ENCODE peak calls at places on chromosomes 16 and 17, in eight cellular contexts. One of them, this sample, is unnamed.

GRCh38 chr17:1979182-1979980 is 45.8 kb downstream of the RTN4RL1 start:
- DNase-seq in NCI-H1436 treated with DMSO at 0.1 percent for 48 hours: no peak
- DNase-seq in activated CD8-positive, alpha-beta memory T cell treated with anti-CD3 and anti-CD28 coated beads for 4 hours: no peak
- DNase-seq in anterior cingulate cortex: no peak
- DNase-seq in fibroblast of the aortic adventitia: no peak
- DNase-seq in Peyer's patch: no peak
- DNase-seq in psoas muscle: no peak
- DNase-seq in tibial artery: no peak
- DNase-seq in this sample: no peak

GRCh38 chr16:53576228-53576627 is 73.2 kb upstream of the AKTIP start:
- DNase-seq in fibroblast of the aortic adventitia: no peak
- DNase-seq in Peyer's patch: no peak
- DNase-seq in tibial artery: no peak
- DNase-seq in NCI-H1436 treated with DMSO at 0.1 percent for 48 hours: no peak
- DNase-seq in activated CD8-positive, alpha-beta memory T cell treated with anti-CD3 and anti-CD28 coated beads for 4 hours: no peak
- DNase-seq in psoas muscle: no peak
- DNase-seq in anterior cingulate cortex: no peak
- DNase-seq in this sample: no peak

GRCh38 chr17:77450742-77451270 is 310.0 kb downstream of the SEC14L1 start:
- DNase-seq in activated CD8-positive, alpha-beta memory T cell treated with anti-CD3 and anti-CD28 coated beads for 4 hours: no peak
- DNase-seq in tibial artery: no peak
- DNase-seq in fibroblast of the aortic adventitia: no peak
- DNase-seq in NCI-H1436 treated with DMSO at 0.1 percent for 48 hours: no peak
- DNase-seq in anterior cingulate cortex: no peak
- DNase-seq in psoas muscle: no peak
- DNase-seq in Peyer's patch: no peak
- DNase-seq in this sample: no peak

GRCh38 chr16:51084074-51084928 is 66.8 kb downstream of the SALL1 start:
- DNase-seq in psoas muscle: no peak
- DNase-seq in tibial artery: no peak
- DNase-seq in anterior cingulate cortex: no peak
- DNase-seq in activated CD8-positive, alpha-beta memory T cell treated with anti-CD3 and anti-CD28 coated beads for 4 hours: no peak
- DNase-seq in fibroblast of the aortic adventitia: peak
- DNase-seq in NCI-H1436 treated with DMSO at 0.1 percent for 48 hours: no peak
- DNase-seq in Peyer's patch: no peak
- DNase-seq in this sample: peak

GRCh38 chr16:58503166-58503862 is 3.4 kb downstream of the NDRG4 start:
- DNase-seq in tibial artery: no peak
- DNase-seq in fibroblast of the aortic adventitia: no peak
- DNase-seq in psoas muscle: no peak
- DNase-seq in NCI-H1436 treated with DMSO at 0.1 percent for 48 hours: no peak
- DNase-seq in activated CD8-positive, alpha-beta memory T cell treated with anti-CD3 and anti-CD28 coated beads for 4 hours: no peak
- DNase-seq in Peyer's patch: peak
- DNase-seq in anterior cingulate cortex: no peak
- DNase-seq in this sample: no peak

GRCh38 chr16:80198995-80199299 is 341.8 kb upstream of the DYNLRB2 start:
- DNase-seq in psoas muscle: no peak
- DNase-seq in Peyer's patch: no peak
- DNase-seq in anterior cingulate cortex: no peak
- DNase-seq in NCI-H1436 treated with DMSO at 0.1 percent for 48 hours: no peak
- DNase-seq in fibroblast of the aortic adventitia: peak
- DNase-seq in activated CD8-positive, alpha-beta memory T cell treated with anti-CD3 and anti-CD28 coated beads for 4 hours: no peak
- DNase-seq in tibial artery: no peak
- DNase-seq in this sample: peak

GRCh38 chr17:56914641-56915263 is 903 bp upstream of the TRIM25 start:
- DNase-seq in fibroblast of the aortic adventitia: no peak
- DNase-seq in Peyer's patch: no peak
- DNase-seq in anterior cingulate cortex: no peak
- DNase-seq in psoas muscle: no peak
- DNase-seq in NCI-H1436 treated with DMSO at 0.1 percent for 48 hours: no peak
- DNase-seq in tibial artery: no peak
- DNase-seq in activated CD8-positive, alpha-beta memory T cell treated with anti-CD3 and anti-CD28 coated beads for 4 hours: no peak
- DNase-seq in this sample: peak

GRCh38 chr17:3879181-3879580 is 13.7 kb downstream of the CAMKK1 start:
- DNase-seq in NCI-H1436 treated with DMSO at 0.1 percent for 48 hours: no peak
- DNase-seq in anterior cingulate cortex: no peak
- DNase-seq in activated CD8-positive, alpha-beta memory T cell treated with anti-CD3 and anti-CD28 coated beads for 4 hours: no peak
- DNase-seq in Peyer's patch: no peak
- DNase-seq in tibial artery: no peak
- DNase-seq in fibroblast of the aortic adventitia: peak
- DNase-seq in psoas muscle: no peak
- DNase-seq in this sample: peak

GRCh38 chr17:27475981-27476895 is 20.0 kb downstream of the KSR1 start:
- DNase-seq in tibial artery: no peak
- DNase-seq in anterior cingulate cortex: no peak
- DNase-seq in fibroblast of the aortic adventitia: no peak
- DNase-seq in NCI-H1436 treated with DMSO at 0.1 percent for 48 hours: no peak
- DNase-seq in Peyer's patch: no peak
- DNase-seq in psoas muscle: no peak
- DNase-seq in activated CD8-positive, alpha-beta memory T cell treated with anti-CD3 and anti-CD28 coated beads for 4 hours: no peak
- DNase-seq in this sample: peak

GRCh38 chr16:50298075-50298460 is 31.7 kb downstream of the ADCY7 start:
- DNase-seq in anterior cingulate cortex: no peak
- DNase-seq in fibroblast of the aortic adventitia: no peak
- DNase-seq in Peyer's patch: peak
- DNase-seq in tibial artery: peak
- DNase-seq in activated CD8-positive, alpha-beta memory T cell treated with anti-CD3 and anti-CD28 coated beads for 4 hours: no peak
- DNase-seq in NCI-H1436 treated with DMSO at 0.1 percent for 48 hours: no peak
- DNase-seq in psoas muscle: peak
- DNase-seq in this sample: no peak

GRCh38 chr17:28973414-28973813 is 22.1 kb upstream of the PHF12 start:
- DNase-seq in anterior cingulate cortex: no peak
- DNase-seq in Peyer's patch: no peak
- DNase-seq in fibroblast of the aortic adventitia: peak
- DNase-seq in psoas muscle: no peak
- DNase-seq in activated CD8-positive, alpha-beta memory T cell treated with anti-CD3 and anti-CD28 coated beads for 4 hours: no peak
- DNase-seq in NCI-H1436 treated with DMSO at 0.1 percent for 48 hours: no peak
- DNase-seq in tibial artery: no peak
- DNase-seq in this sample: peak

GRCh38 chr17:48084932-48085331 is 16.3 kb downstream of the CBX1 start:
- DNase-seq in activated CD8-positive, alpha-beta memory T cell treated with anti-CD3 and anti-CD28 coated beads for 4 hours: no peak
- DNase-seq in Peyer's patch: no peak
- DNase-seq in tibial artery: no peak
- DNase-seq in psoas muscle: no peak
- DNase-seq in NCI-H1436 treated with DMSO at 0.1 percent for 48 hours: no peak
- DNase-seq in fibroblast of the aortic adventitia: no peak
- DNase-seq in anterior cingulate cortex: no peak
- DNase-seq in this sample: no peak

GRCh38 chr17:61201211-61201610 is 198.4 kb upstream of the TBX2 start:
- DNase-seq in NCI-H1436 treated with DMSO at 0.1 percent for 48 hours: no peak
- DNase-seq in Peyer's patch: no peak
- DNase-seq in anterior cingulate cortex: no peak
- DNase-seq in tibial artery: no peak
- DNase-seq in fibroblast of the aortic adventitia: peak
- DNase-seq in psoas muscle: no peak
- DNase-seq in activated CD8-positive, alpha-beta memory T cell treated with anti-CD3 and anti-CD28 coated beads for 4 hours: no peak
- DNase-seq in this sample: peak

GRCh38 chr16:3638916-3639644 is 15.4 kb upstream of the DNASE1 start:
- DNase-seq in tibial artery: no peak
- DNase-seq in Peyer's patch: peak
- DNase-seq in psoas muscle: no peak
- DNase-seq in NCI-H1436 treated with DMSO at 0.1 percent for 48 hours: no peak
- DNase-seq in fibroblast of the aortic adventitia: no peak
- DNase-seq in anterior cingulate cortex: no peak
- DNase-seq in activated CD8-positive, alpha-beta memory T cell treated with anti-CD3 and anti-CD28 coated beads for 4 hours: no peak
- DNase-seq in this sample: no peak

GRCh38 chr16:19354371-19354770 is 63.3 kb upstream of the TMC5 start:
- DNase-seq in anterior cingulate cortex: no peak
- DNase-seq in psoas muscle: no peak
- DNase-seq in fibroblast of the aortic adventitia: no peak
- DNase-seq in Peyer's patch: no peak
- DNase-seq in NCI-H1436 treated with DMSO at 0.1 percent for 48 hours: no peak
- DNase-seq in activated CD8-positive, alpha-beta memory T cell treated with anti-CD3 and anti-CD28 coated beads for 4 hours: no peak
- DNase-seq in tibial artery: no peak
- DNase-seq in this sample: no peak

GRCh38 chr16:67723151-67723915 is 4.2 kb upstream of the GFOD2 start:
- DNase-seq in activated CD8-positive, alpha-beta memory T cell treated with anti-CD3 and anti-CD28 coated beads for 4 hours: no peak
- DNase-seq in NCI-H1436 treated with DMSO at 0.1 percent for 48 hours: no peak
- DNase-seq in anterior cingulate cortex: no peak
- DNase-seq in psoas muscle: no peak
- DNase-seq in Peyer's patch: no peak
- DNase-seq in tibial artery: no peak
- DNase-seq in fibroblast of the aortic adventitia: no peak
- DNase-seq in this sample: peak

This sample was measured in EH.